ENCODE peak calls at places on chromosome 2, in ten cellular contexts. One of them, this sample, is unnamed. For H3K36me3, the result is how much of the 10 kb centered on the place peaks cover.

GRCh38 chr2:14197293-14197692 is 435.2 kb upstream of the LRATD1 start:
- DNase-seq in astrocyte: no peak
- DNase-seq in ovary: no peak
- DNase-seq in colonic mucosa: no peak
- DNase-seq in GM23248: no peak
- DNase-seq in CD8-positive, alpha-beta T cell: no peak
- DNase-seq in CD8-positive, alpha-beta memory T cell: no peak
- DNase-seq in transverse colon: no peak
- DNase-seq in GM23338: peak
- DNase-seq in upper lobe of right lung: no peak
- DNase-seq in this sample: no peak

GRCh38 chr2:65000619-65001018 is 11.4 kb downstream of the SLC1A4 start:
- DNase-seq in astrocyte: no peak
- DNase-seq in ovary: peak
- DNase-seq in colonic mucosa: no peak
- DNase-seq in GM23248: no peak
- DNase-seq in CD8-positive, alpha-beta T cell: no peak
- DNase-seq in CD8-positive, alpha-beta memory T cell: no peak
- DNase-seq in transverse colon: no peak
- DNase-seq in GM23338: no peak
- DNase-seq in upper lobe of right lung: no peak
- DNase-seq in this sample: peak

GRCh38 chr2:220455389-220455788 is 828.0 kb downstream of the SLC4A3 start:
- DNase-seq in astrocyte: no peak
- DNase-seq in ovary: no peak
- DNase-seq in colonic mucosa: no peak
- DNase-seq in GM23248: peak
- DNase-seq in CD8-positive, alpha-beta T cell: no peak
- DNase-seq in CD8-positive, alpha-beta memory T cell: no peak
- DNase-seq in transverse colon: no peak
- DNase-seq in GM23338: no peak
- DNase-seq in upper lobe of right lung: no peak
- DNase-seq in this sample: no peak

GRCh38 chr2:152444448-152444847 is 109.5 kb downstream of the FMNL2 start:
- DNase-seq in astrocyte: no peak
- DNase-seq in ovary: no peak
- DNase-seq in colonic mucosa: no peak
- DNase-seq in GM23248: no peak
- DNase-seq in CD8-positive, alpha-beta T cell: no peak
- DNase-seq in CD8-positive, alpha-beta memory T cell: no peak
- DNase-seq in transverse colon: no peak
- DNase-seq in GM23338: no peak
- DNase-seq in upper lobe of right lung: no peak
- DNase-seq in this sample: no peak

GRCh38 chr2:35160871-35161270 is 1194.7 kb upstream of the CRIM1 start:
- DNase-seq in astrocyte: no peak
- DNase-seq in ovary: no peak
- DNase-seq in colonic mucosa: no peak
- DNase-seq in GM23248: no peak
- DNase-seq in CD8-positive, alpha-beta T cell: no peak
- DNase-seq in CD8-positive, alpha-beta memory T cell: no peak
- DNase-seq in transverse colon: no peak
- DNase-seq in GM23338: peak
- DNase-seq in upper lobe of right lung: no peak
- DNase-seq in this sample: no peak

GRCh38 chr2:42953216-42953615 is 160.8 kb upstream of the HAAO start:
- DNase-seq in astrocyte: no peak
- DNase-seq in ovary: no peak
- DNase-seq in colonic mucosa: no peak
- DNase-seq in GM23248: no peak
- DNase-seq in CD8-positive, alpha-beta T cell: no peak
- DNase-seq in CD8-positive, alpha-beta memory T cell: no peak
- DNase-seq in transverse colon: no peak
- DNase-seq in GM23338: no peak
- DNase-seq in upper lobe of right lung: no peak
- DNase-seq in this sample: no peak

GRCh38 chr2:213243189-213244044 is 40.8 kb upstream of the SPAG16 start:
- DNase-seq in astrocyte: no peak
- DNase-seq in ovary: no peak
- DNase-seq in colonic mucosa: no peak
- DNase-seq in GM23248: no peak
- DNase-seq in CD8-positive, alpha-beta T cell: no peak
- DNase-seq in CD8-positive, alpha-beta memory T cell: no peak
- DNase-seq in transverse colon: no peak
- DNase-seq in GM23338: no peak
- DNase-seq in upper lobe of right lung: no peak
- DNase-seq in this sample: no peak

GRCh38 chr2:148927010-148927409 is 52.0 kb downstream of the KIF5C start:
- DNase-seq in astrocyte: no peak
- DNase-seq in ovary: no peak
- DNase-seq in colonic mucosa: peak
- DNase-seq in GM23248: no peak
- DNase-seq in CD8-positive, alpha-beta T cell: no peak
- DNase-seq in CD8-positive, alpha-beta memory T cell: peak
- DNase-seq in transverse colon: peak
- DNase-seq in GM23338: no peak
- DNase-seq in upper lobe of right lung: no peak
- DNase-seq in this sample: no peak

GRCh38 chr2:102771114-102771513 is 9.3 kb downstream of the TMEM182 start:
- DNase-seq in astrocyte: peak
- DNase-seq in ovary: no peak
- DNase-seq in colonic mucosa: no peak
- DNase-seq in GM23248: no peak
- DNase-seq in CD8-positive, alpha-beta T cell: no peak
- DNase-seq in CD8-positive, alpha-beta memory T cell: no peak
- DNase-seq in transverse colon: no peak
- DNase-seq in GM23338: no peak
- DNase-seq in upper lobe of right lung: no peak
- DNase-seq in this sample: no peak

GRCh38 chr2:202911203-202911512 is 315 bp downstream of the WDR12 start:
- DNase-seq in astrocyte: no peak
- DNase-seq in ovary: no peak
- DNase-seq in colonic mucosa: no peak
- DNase-seq in GM23248: no peak
- DNase-seq in CD8-positive, alpha-beta T cell: no peak
- DNase-seq in CD8-positive, alpha-beta memory T cell: no peak
- DNase-seq in transverse colon: no peak
- DNase-seq in GM23338: no peak
- DNase-seq in upper lobe of right lung: no peak
- DNase-seq in this sample: no peak

GRCh38 chr2:202911513-202912341 is at the start of the genes CARF and WDR12:
- DNase-seq in astrocyte: peak
- DNase-seq in ovary: peak
- DNase-seq in colonic mucosa: peak
- DNase-seq in GM23248: peak
- DNase-seq in CD8-positive, alpha-beta T cell: peak
- DNase-seq in CD8-positive, alpha-beta memory T cell: peak
- DNase-seq in transverse colon: peak
- DNase-seq in GM23338: peak
- DNase-seq in upper lobe of right lung: peak
- DNase-seq in this sample: peak

GRCh38 chr2:202908186-202908585 is 3.3 kb downstream of the WDR12 start:
- DNase-seq in astrocyte: no peak
- DNase-seq in ovary: no peak
- DNase-seq in colonic mucosa: no peak
- DNase-seq in GM23248: no peak
- DNase-seq in CD8-positive, alpha-beta T cell: no peak
- DNase-seq in CD8-positive, alpha-beta memory T cell: no peak
- DNase-seq in transverse colon: no peak
- DNase-seq in GM23338: no peak
- DNase-seq in upper lobe of right lung: no peak
- DNase-seq in this sample: no peak

GRCh38 chr2:202910687-202911086 is 786 bp downstream of the WDR12 start:
- DNase-seq in astrocyte: no peak
- DNase-seq in ovary: no peak
- DNase-seq in colonic mucosa: no peak
- DNase-seq in GM23248: no peak
- DNase-seq in CD8-positive, alpha-beta T cell: no peak
- DNase-seq in CD8-positive, alpha-beta memory T cell: no peak
- DNase-seq in transverse colon: no peak
- DNase-seq in GM23338: no peak
- DNase-seq in upper lobe of right lung: no peak
- DNase-seq in this sample: no peak

GRCh38 chr2:202909394-202910192 is 1.9 kb downstream of the WDR12 start:
- DNase-seq in astrocyte: no peak
- DNase-seq in ovary: no peak
- DNase-seq in colonic mucosa: no peak
- DNase-seq in GM23248: peak
- DNase-seq in CD8-positive, alpha-beta T cell: no peak
- DNase-seq in CD8-positive, alpha-beta memory T cell: no peak
- DNase-seq in transverse colon: no peak
- DNase-seq in GM23338: no peak
- DNase-seq in upper lobe of right lung: no peak
- DNase-seq in this sample: peak
- H3K4me3 ChIP-seq in astrocyte: peak
- H3K4me3 ChIP-seq in ovary: no peak
- H3K4me3 ChIP-seq in colonic mucosa: no peak
- H3K4me3 ChIP-seq in GM23248: peak
- H3K4me3 ChIP-seq in CD8-positive, alpha-beta T cell: no peak
- H3K4me3 ChIP-seq in CD8-positive, alpha-beta memory T cell: no peak
- H3K4me3 ChIP-seq in transverse colon: no peak
- H3K4me3 ChIP-seq in GM23338: peak
- H3K4me3 ChIP-seq in upper lobe of right lung: no peak
- H3K4me3 ChIP-seq in this sample: peak

DNA sequence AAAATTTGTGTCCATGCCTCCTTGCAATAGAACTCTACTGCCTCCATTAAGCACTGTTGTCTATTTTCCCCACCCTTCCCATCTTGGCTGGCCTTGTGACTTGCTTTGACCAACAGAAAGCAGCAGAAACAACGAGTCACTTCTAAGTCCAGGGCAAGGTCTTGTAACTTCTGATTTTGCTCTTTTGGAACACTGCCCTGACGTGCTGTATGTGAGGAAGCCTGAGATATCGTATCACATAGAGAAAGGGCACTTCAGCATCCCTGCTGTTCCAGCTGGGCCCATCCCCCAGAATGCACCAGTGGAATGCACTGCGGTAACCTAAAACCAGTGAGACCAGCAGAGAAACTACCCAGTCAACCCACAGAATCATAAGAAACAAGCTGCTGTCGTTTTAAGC is 28.1 kb downstream of the NCKAP1 start:
- DNase-seq in astrocyte: peak
- DNase-seq in ovary: no peak
- DNase-seq in colonic mucosa: no peak
- DNase-seq in GM23248: peak
- DNase-seq in CD8-positive, alpha-beta T cell: no peak
- DNase-seq in CD8-positive, alpha-beta memory T cell: no peak
- DNase-seq in transverse colon: no peak
- DNase-seq in GM23338: peak
- DNase-seq in upper lobe of right lung: no peak
- DNase-seq in this sample: peak
- H3K27ac ChIP-seq in astrocyte: no peak
- H3K27ac ChIP-seq in ovary: no peak
- H3K27ac ChIP-seq in colonic mucosa: no peak
- H3K27ac ChIP-seq in GM23248: no peak
- H3K27ac ChIP-seq in CD8-positive, alpha-beta T cell: no peak
- H3K27ac ChIP-seq in CD8-positive, alpha-beta memory T cell: no peak
- H3K27ac ChIP-seq in transverse colon: no peak
- H3K27ac ChIP-seq in GM23338: peak
- H3K27ac ChIP-seq in upper lobe of right lung: no peak
- H3K27ac ChIP-seq in this sample: peak

GRCh38 chr2:3428577-3428976 is 49.1 kb downstream of the TRAPPC12 start:
- DNase-seq in astrocyte: no peak
- DNase-seq in ovary: no peak
- DNase-seq in colonic mucosa: no peak
- DNase-seq in GM23248: no peak
- DNase-seq in CD8-positive, alpha-beta T cell: no peak
- DNase-seq in CD8-positive, alpha-beta memory T cell: no peak
- DNase-seq in transverse colon: no peak
- DNase-seq in GM23338: no peak
- DNase-seq in upper lobe of right lung: no peak
- DNase-seq in this sample: no peak
- H3K36me3 ChIP-seq in astrocyte: under half
- H3K36me3 ChIP-seq in ovary: under half
- H3K36me3 ChIP-seq in colonic mucosa: under half
- H3K36me3 ChIP-seq in GM23248: under half
- H3K36me3 ChIP-seq in CD8-positive, alpha-beta T cell: under half
- H3K36me3 ChIP-seq in CD8-positive, alpha-beta memory T cell: under half
- H3K36me3 ChIP-seq in transverse colon: under half
- H3K36me3 ChIP-seq in GM23338: under half
- H3K36me3 ChIP-seq in upper lobe of right lung: half or more
- H3K36me3 ChIP-seq in this sample: under half

GRCh38 chr2:176664478-176664877 is 395.2 kb downstream of the MTX2 start:
- DNase-seq in astrocyte: no peak
- DNase-seq in ovary: no peak
- DNase-seq in colonic mucosa: no peak
- DNase-seq in GM23248: no peak
- DNase-seq in CD8-positive, alpha-beta T cell: no peak
- DNase-seq in CD8-positive, alpha-beta memory T cell: no peak
- DNase-seq in transverse colon: no peak
- DNase-seq in GM23338: no peak
- DNase-seq in upper lobe of right lung: no peak
- DNase-seq in this sample: no peak

GRCh38 chr2:176669398-176670174 is 400.3 kb downstream of the MTX2 start:
- DNase-seq in astrocyte: no peak
- DNase-seq in ovary: no peak
- DNase-seq in colonic mucosa: no peak
- DNase-seq in GM23248: peak
- DNase-seq in CD8-positive, alpha-beta T cell: no peak
- DNase-seq in CD8-positive, alpha-beta memory T cell: no peak
- DNase-seq in transverse colon: no peak
- DNase-seq in GM23338: peak
- DNase-seq in upper lobe of right lung: no peak
- DNase-seq in this sample: peak

GRCh38 chr2:176665086-176665485 is 395.8 kb downstream of the MTX2 start:
- DNase-seq in astrocyte: no peak
- DNase-seq in ovary: no peak
- DNase-seq in colonic mucosa: no peak
- DNase-seq in GM23248: no peak
- DNase-seq in CD8-positive, alpha-beta T cell: no peak
- DNase-seq in CD8-positive, alpha-beta memory T cell: no peak
- DNase-seq in transverse colon: no peak
- DNase-seq in GM23338: no peak
- DNase-seq in upper lobe of right lung: no peak
- DNase-seq in this sample: no peak

GRCh38 chr2:176668879-176669395 is 399.7 kb downstream of the MTX2 start:
- DNase-seq in astrocyte: no peak
- DNase-seq in ovary: no peak
- DNase-seq in colonic mucosa: no peak
- DNase-seq in GM23248: peak
- DNase-seq in CD8-positive, alpha-beta T cell: no peak
- DNase-seq in CD8-positive, alpha-beta memory T cell: no peak
- DNase-seq in transverse colon: no peak
- DNase-seq in GM23338: no peak
- DNase-seq in upper lobe of right lung: no peak
- DNase-seq in this sample: no peak
- H3K4me3 ChIP-seq in astrocyte: no peak
- H3K4me3 ChIP-seq in ovary: no peak
- H3K4me3 ChIP-seq in colonic mucosa: no peak
- H3K4me3 ChIP-seq in GM23248: no peak
- H3K4me3 ChIP-seq in CD8-positive, alpha-beta T cell: no peak
- H3K4me3 ChIP-seq in CD8-positive, alpha-beta memory T cell: no peak
- H3K4me3 ChIP-seq in transverse colon: no peak
- H3K4me3 ChIP-seq in GM23338: no peak
- H3K4me3 ChIP-seq in upper lobe of right lung: no peak
- H3K4me3 ChIP-seq in this sample: no peak

This sample was measured in cardiac muscle cell.